ENCODE peak calls at places on chromosome 21, in six cellular contexts. E is bronchial epithelial cell, D is AG10803, M is left ventricle myocardium inferior, H is mammary epithelial cell, X is body of pancreas. L is an unnamed sample.

GRCh38 chr21:21688877-21689276 is 690.7 kb downstream of the NCAM2 start:
- DNase-seq in E (no peak), D (peak), M (no peak), H (no peak), X (no peak), L (peak)

GRCh38 chr21:14070968-14071367 is 139.8 kb downstream of the LIPI start:
- DNase-seq in E (no peak), D (no peak), M (no peak), H (no peak), X (no peak), L (no peak)

GRCh38 chr21:28237661-28238060 is 755.0 kb downstream of the LTN1 start:
- DNase-seq in E (no peak), D (peak), M (peak), H (no peak), X (no peak), L (no peak)

GRCh38 chr21:21463456-21463855 is 465.2 kb downstream of the NCAM2 start:
- DNase-seq in E (no peak), D (peak), M (no peak), H (no peak), X (no peak), L (peak)

GRCh38 chr21:40155563-40155962 is 288.3 kb downstream of the PCP4 start:
- DNase-seq in E (no peak), D (no peak), M (no peak), H (no peak), X (no peak), L (no peak)

GRCh38 chr21:39315603-39316002 is 2.2 kb upstream of the BRWD1 start:
- DNase-seq in E (no peak), D (no peak), M (no peak), H (no peak), X (no peak), L (no peak)

GRCh38 chr21:33033094-33033951 is 7.6 kb downstream of the OLIG2 start:
- DNase-seq in E (no peak), D (no peak), M (no peak), H (no peak), X (no peak), L (no peak)

GRCh38 chr21:14773777-14774345 is 227.7 kb upstream of the SAMSN1 start:
- DNase-seq in E (peak), D (no peak), M (peak), H (peak), X (peak), L (peak)

GRCh38 chr21:28220670-28221069 is 772.0 kb downstream of the LTN1 start:
- DNase-seq in E (no peak), D (peak), M (no peak), H (no peak), X (no peak), L (no peak)

GRCh38 chr21:43864806-43865470 is at the start of gene AGPAT3:
- DNase-seq in E (no peak), D (peak), M (peak), H (no peak), X (no peak), L (no peak)

GRCh38 chr21:34034369-34035014 is 38.9 kb upstream of the MRPS6 start:
- DNase-seq in E (no peak), D (no peak), M (no peak), H (no peak), X (no peak), L (no peak)
- TF ChIP-seq CTCF in E (no peak), D (peak), M (no peak), H (no peak), X (no peak), L (no peak)

DNA sequence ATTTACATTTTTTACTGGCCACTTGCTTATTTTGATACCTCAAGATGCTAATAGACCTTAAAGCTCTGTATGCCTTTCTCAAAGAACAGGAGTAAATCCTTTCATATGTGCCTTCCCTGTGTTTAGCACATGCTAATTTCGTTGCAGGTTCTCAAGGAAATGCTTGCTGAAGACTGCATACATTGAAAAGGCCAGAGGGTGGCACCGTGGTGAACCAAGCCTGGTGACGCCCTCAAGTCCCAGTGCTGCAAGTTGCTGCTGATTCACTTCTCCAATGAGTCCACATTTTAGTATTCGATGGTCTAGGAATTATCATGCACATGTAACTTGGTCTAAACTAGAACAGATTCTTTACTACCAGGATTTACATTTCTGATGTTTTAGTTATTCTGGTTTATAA is 94.1 kb downstream of the CLDN17 start:
- DNase-seq in E (peak), D (peak), M (no peak), H (peak), X (peak), L (peak)
- TF ChIP-seq CTCF in E (peak), D (peak), M (peak), H (peak), X (peak), L (peak)

DNA sequence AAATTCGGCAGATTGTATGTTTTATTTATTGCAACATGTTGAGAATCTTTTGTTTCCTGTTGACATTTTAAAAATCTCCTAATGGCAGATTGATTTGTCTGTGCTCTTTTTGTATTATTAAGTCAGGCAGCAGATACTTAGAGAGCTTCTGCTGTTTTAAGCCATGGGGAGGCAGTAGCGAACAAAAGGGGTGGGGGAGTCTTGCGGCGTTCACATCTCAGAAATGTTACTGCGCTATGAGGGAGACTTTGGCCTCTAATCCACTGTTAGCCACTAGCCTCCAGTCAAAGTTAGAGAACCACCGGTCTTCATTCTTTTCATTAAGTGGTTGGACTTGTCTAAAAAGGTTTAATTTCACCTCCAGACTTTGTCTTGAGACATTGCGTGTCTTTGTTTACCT is 93.6 kb downstream of the DYRK1A start:
- DNase-seq in E (no peak), D (no peak), M (no peak), H (no peak), X (no peak), L (peak)
- TF ChIP-seq CTCF in E (peak), D (peak), M (no peak), H (no peak), X (no peak), L (no peak)

DNA sequence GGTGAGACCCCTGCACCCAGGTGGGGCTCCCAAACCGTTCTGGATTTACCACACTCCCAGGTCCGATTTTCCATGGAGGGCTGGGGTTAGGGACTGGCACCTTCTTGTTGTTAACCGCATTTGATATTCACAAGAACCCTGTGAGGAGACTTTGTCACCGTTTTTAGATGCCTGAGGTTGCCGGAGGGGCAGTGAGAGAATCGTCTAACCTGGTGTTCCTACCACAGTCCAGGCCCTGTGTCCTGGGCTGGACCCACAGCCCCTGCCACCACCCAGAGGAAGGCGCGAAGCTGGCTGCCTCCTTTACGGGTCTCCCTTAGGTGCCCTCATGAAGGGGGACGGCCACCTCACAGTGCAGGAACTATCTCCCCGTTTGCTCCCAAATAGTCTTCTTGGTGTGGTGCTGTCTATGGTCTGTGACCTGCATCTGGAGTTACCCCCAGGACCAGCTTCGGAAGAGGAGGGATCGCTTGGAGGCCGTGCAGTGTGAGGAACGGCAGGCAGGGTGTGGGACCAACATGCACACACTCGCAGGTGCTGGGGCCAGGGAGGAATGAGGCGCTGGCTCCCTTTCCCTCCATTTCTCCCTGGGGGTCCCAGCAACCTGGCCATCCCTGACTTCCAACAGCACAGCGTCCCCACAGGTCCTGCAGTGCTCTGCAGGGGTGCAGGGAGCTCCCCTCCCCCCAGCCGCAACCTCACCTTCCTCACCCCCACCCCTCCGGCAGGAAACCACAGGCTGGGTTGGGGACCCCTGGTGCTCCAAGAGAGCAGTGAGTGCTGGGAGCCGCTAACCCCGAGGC is 7.0 kb downstream of the SIM2 start:
- DNase-seq in E (no peak), D (no peak), M (no peak), H (no peak), X (no peak), L (no peak)
- TF ChIP-seq CTCF in E (peak), D (no peak), M (no peak), H (peak), X (no peak), L (no peak)

DNA sequence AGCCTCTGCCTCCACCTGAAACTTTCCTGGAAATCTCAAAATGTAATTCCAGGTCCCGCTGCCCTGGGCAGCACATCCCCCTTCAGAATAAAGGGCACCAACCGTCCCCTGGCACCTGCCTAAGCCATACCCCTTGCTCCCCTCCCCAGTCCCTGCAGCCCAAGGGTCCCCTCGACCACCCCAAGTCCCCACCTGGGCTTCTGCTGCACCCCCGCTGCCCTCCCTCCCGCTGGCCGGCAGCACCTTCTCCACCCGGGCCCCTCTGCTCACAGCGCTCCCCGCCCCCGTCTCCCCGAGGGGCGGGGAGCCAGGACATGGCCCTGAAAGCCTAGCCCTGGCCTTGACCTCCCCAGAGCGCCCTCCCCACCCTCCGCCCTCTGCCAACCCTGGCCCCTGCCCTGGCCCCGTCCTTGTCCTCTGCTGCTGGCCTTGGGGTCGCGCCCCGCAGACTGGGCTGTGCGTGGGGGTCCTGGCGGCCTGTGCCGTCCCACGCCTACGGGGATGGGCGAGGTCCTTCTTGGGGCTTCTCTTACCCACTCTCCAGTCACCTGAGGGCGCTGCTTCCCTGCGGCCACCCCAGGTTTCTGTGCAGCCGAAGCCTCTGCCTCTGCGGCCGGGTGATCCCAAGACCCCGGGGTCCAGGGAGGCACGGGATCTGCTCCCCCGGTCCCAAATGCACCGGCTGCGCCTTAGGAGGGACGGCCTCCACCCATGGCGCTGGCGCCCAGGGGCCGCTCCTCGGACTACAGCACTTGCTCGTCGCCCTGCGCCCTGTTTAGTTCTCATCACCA is 41.7 kb downstream of the WDR4 start:
- DNase-seq in E (no peak), D (no peak), M (peak), H (no peak), X (no peak), L (no peak)
- TF ChIP-seq CTCF in E (no peak), D (no peak), M (no peak), H (no peak), X (no peak), L (no peak)

GRCh38 chr21:35825954-35826353 is 234.4 kb downstream of the SETD4 start:
- DNase-seq in E (no peak), D (no peak), M (no peak), H (no peak), X (no peak), L (no peak)
- TF ChIP-seq CTCF in E (no peak), D (no peak), M (no peak), H (no peak), X (no peak), L (no peak)

DNA sequence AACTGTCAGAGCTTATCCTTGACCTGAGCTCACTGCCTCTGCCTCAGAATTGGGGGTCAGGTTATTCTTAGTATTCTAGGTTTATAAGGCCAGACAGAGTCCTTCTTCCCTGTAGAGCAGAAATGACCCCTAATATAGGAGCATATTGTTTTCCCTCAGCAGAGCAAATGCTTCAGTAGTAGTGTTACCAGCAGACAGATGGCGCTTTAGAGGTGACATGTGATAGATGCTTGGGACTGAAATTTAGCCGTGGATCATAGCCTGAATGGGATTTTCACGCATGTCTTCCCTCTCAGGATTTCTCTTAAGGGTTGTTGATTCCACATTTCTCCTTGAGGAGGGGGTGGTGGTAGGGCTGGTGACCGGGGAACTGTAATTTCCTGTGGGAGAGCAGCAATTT is 24.5 kb downstream of the ADARB1 start:
- DNase-seq in E (no peak), D (no peak), M (no peak), H (no peak), X (no peak), L (no peak)
- TF ChIP-seq CTCF in E (peak), D (peak), M (peak), H (peak), X (peak), L (no peak)

GRCh38 chr21:37063433-37063832 is 9.4 kb downstream of the PIGP start:
- DNase-seq in E (no peak), D (no peak), M (no peak), H (no peak), X (no peak), L (no peak)
- TF ChIP-seq CTCF in E (no peak), D (no peak), M (no peak), H (no peak), X (no peak), L (no peak)

DNA sequence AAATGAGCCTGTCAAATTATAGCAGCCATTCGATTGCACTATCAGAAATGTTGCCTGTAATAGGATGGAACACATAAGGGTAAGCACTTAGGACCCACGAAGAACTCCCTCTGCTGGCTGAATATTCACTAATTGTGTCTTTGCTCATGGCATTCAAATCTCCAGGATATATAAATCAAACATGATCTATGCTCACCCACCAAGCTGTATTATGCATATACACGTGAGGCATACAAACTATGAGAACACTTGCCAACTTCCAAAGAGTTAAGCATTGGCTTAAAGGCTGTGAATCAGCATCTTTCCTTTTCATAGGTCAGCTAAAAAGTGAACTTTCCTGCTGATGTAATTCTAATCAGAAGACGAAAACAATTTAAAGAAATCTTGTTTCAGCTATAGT is 34.5 kb downstream of the TMPRSS15 start:
- DNase-seq in E (no peak), D (no peak), M (no peak), H (no peak), X (no peak), L (peak)
- TF ChIP-seq CTCF in E (no peak), D (no peak), M (peak), H (no peak), X (peak), L (peak)